ENCODE peak calls at places on chromosome 16, in seven cellular contexts. One of them, this sample, is unnamed.

GRCh38 chr16:68230956-68231355 is 5.0 kb downstream of the ESRP2 start:
- DNase-seq in omental fat pad: no peak
- DNase-seq in left lung: no peak
- DNase-seq in neural crest cell: no peak
- DNase-seq in progenitor cell of endocrine pancreas: no peak
- DNase-seq in endothelial cell: no peak
- DNase-seq in psoas muscle: no peak
- DNase-seq in this sample: no peak

GRCh38 chr16:58393138-58393504 is 850 bp downstream of the GINS3 start:
- DNase-seq in omental fat pad: no peak
- DNase-seq in left lung: no peak
- DNase-seq in neural crest cell: no peak
- DNase-seq in progenitor cell of endocrine pancreas: no peak
- DNase-seq in endothelial cell: no peak
- DNase-seq in psoas muscle: no peak
- DNase-seq in this sample: peak; percentile 26

GRCh38 chr16:73053379-73054130 is 5.6 kb upstream of the ZFHX3 start:
- DNase-seq in omental fat pad: no peak
- DNase-seq in left lung: no peak
- DNase-seq in neural crest cell: no peak
- DNase-seq in progenitor cell of endocrine pancreas: no peak
- DNase-seq in endothelial cell: no peak
- DNase-seq in psoas muscle: no peak
- DNase-seq in this sample: no peak

GRCh38 chr16:9836118-9836736 is 346.0 kb downstream of the GRIN2A start:
- DNase-seq in omental fat pad: no peak
- DNase-seq in left lung: no peak
- DNase-seq in neural crest cell: peak; percentile 57
- DNase-seq in progenitor cell of endocrine pancreas: peak; percentile 37
- DNase-seq in endothelial cell: peak; percentile 48
- DNase-seq in psoas muscle: no peak
- DNase-seq in this sample: no peak

GRCh38 chr16:23877107-23878070 is 41.6 kb downstream of the PRKCB start:
- DNase-seq in omental fat pad: no peak
- DNase-seq in left lung: no peak
- DNase-seq in neural crest cell: no peak
- DNase-seq in progenitor cell of endocrine pancreas: no peak
- DNase-seq in endothelial cell: no peak
- DNase-seq in psoas muscle: no peak
- DNase-seq in this sample: no peak

GRCh38 chr16:26594666-26595065 is 472.1 kb upstream of the C16orf82 start:
- DNase-seq in omental fat pad: no peak
- DNase-seq in left lung: no peak
- DNase-seq in neural crest cell: no peak
- DNase-seq in progenitor cell of endocrine pancreas: no peak
- DNase-seq in endothelial cell: no peak
- DNase-seq in psoas muscle: no peak
- DNase-seq in this sample: no peak

GRCh38 chr16:88063201-88063773 is 112.1 kb downstream of the BANP start:
- DNase-seq in omental fat pad: no peak
- DNase-seq in left lung: peak; percentile 70
- DNase-seq in neural crest cell: no peak
- DNase-seq in progenitor cell of endocrine pancreas: no peak
- DNase-seq in endothelial cell: no peak
- DNase-seq in psoas muscle: peak; percentile 56
- DNase-seq in this sample: no peak

GRCh38 chr16:54933281-54934150 is 2.9 kb downstream of the IRX5 start:
- DNase-seq in omental fat pad: no peak
- DNase-seq in left lung: peak; percentile 68
- DNase-seq in neural crest cell: peak; percentile 23
- DNase-seq in progenitor cell of endocrine pancreas: no peak
- DNase-seq in endothelial cell: peak; percentile 23
- DNase-seq in psoas muscle: no peak
- DNase-seq in this sample: no peak

GRCh38 chr16:19926449-19927390 is 42.1 kb upstream of the GPRC5B start:
- DNase-seq in omental fat pad: no peak
- DNase-seq in left lung: no peak
- DNase-seq in neural crest cell: no peak
- DNase-seq in progenitor cell of endocrine pancreas: no peak
- DNase-seq in endothelial cell: no peak
- DNase-seq in psoas muscle: no peak
- DNase-seq in this sample: no peak

GRCh38 chr16:57266531-57267268 is 17.8 kb downstream of the PLLP start:
- DNase-seq in omental fat pad: no peak
- DNase-seq in left lung: no peak
- DNase-seq in neural crest cell: no peak
- DNase-seq in progenitor cell of endocrine pancreas: no peak
- DNase-seq in endothelial cell: no peak
- DNase-seq in psoas muscle: no peak
- DNase-seq in this sample: no peak

GRCh38 chr16:12971216-12971615 is 69.8 kb downstream of the SHISA9 start:
- DNase-seq in omental fat pad: peak; percentile 23
- DNase-seq in left lung: no peak
- DNase-seq in neural crest cell: no peak
- DNase-seq in progenitor cell of endocrine pancreas: no peak
- DNase-seq in endothelial cell: no peak
- DNase-seq in psoas muscle: peak; percentile 16
- DNase-seq in this sample: no peak

GRCh38 chr16:2331932-2332267 is 8.6 kb downstream of the ABCA3 start:
- DNase-seq in omental fat pad: no peak
- DNase-seq in left lung: no peak
- DNase-seq in neural crest cell: no peak
- DNase-seq in progenitor cell of endocrine pancreas: no peak
- DNase-seq in endothelial cell: no peak
- DNase-seq in psoas muscle: no peak
- DNase-seq in this sample: no peak

GRCh38 chr16:17244865-17245264 is 225.9 kb downstream of the XYLT1 start:
- DNase-seq in omental fat pad: no peak
- DNase-seq in left lung: no peak
- DNase-seq in neural crest cell: no peak
- DNase-seq in progenitor cell of endocrine pancreas: no peak
- DNase-seq in endothelial cell: no peak
- DNase-seq in psoas muscle: no peak
- DNase-seq in this sample: no peak

GRCh38 chr16:71499775-71500364 is 10.7 kb upstream of the ZNF19 start:
- DNase-seq in omental fat pad: no peak
- DNase-seq in left lung: no peak
- DNase-seq in neural crest cell: peak; percentile 50
- DNase-seq in progenitor cell of endocrine pancreas: peak; percentile 24
- DNase-seq in endothelial cell: peak; percentile 64
- DNase-seq in psoas muscle: no peak
- DNase-seq in this sample: no peak

GRCh38 chr16:60651351-60651750 is 1384.9 kb downstream of the CDH8 start:
- DNase-seq in omental fat pad: no peak
- DNase-seq in left lung: no peak
- DNase-seq in neural crest cell: no peak
- DNase-seq in progenitor cell of endocrine pancreas: no peak
- DNase-seq in endothelial cell: no peak
- DNase-seq in psoas muscle: no peak
- DNase-seq in this sample: no peak

GRCh38 chr16:74480150-74481029 is 59.1 kb upstream of the CLEC18B start:
- DNase-seq in omental fat pad: no peak
- DNase-seq in left lung: no peak
- DNase-seq in neural crest cell: no peak
- DNase-seq in progenitor cell of endocrine pancreas: no peak
- DNase-seq in endothelial cell: no peak
- DNase-seq in psoas muscle: peak; percentile 24
- DNase-seq in this sample: no peak

GRCh38 chr16:16828913-16829398 is 450.0 kb downstream of the NPIPA7 start:
- DNase-seq in omental fat pad: no peak
- DNase-seq in left lung: no peak
- DNase-seq in neural crest cell: no peak
- DNase-seq in progenitor cell of endocrine pancreas: no peak
- DNase-seq in endothelial cell: no peak
- DNase-seq in psoas muscle: no peak
- DNase-seq in this sample: no peak

DNA sequence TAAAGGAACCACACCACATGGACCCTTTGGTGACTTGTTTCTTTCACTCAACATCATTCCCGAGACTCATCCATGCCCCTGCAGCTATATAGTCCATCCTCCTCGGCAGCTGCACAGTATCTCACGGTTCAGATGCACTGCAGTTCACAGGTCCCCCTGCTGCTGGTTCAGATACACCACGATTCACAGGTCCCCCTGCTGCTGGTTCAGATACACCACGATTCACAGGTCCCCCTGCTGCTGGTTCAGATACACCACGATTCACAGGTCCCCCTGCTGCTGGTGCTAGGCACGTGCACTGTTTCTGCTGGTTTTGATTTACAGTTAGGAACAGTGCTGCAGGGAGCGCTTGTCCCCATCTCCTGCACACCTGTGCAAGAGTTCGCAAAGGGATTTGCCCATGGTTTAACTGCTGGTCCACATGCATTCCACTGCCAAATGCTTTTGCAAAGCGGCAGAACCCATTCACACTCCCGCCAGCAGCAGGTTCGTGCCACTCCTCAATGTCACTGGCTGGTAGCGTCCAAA is 3.8 kb downstream of the HSDL1 start:
- DNase-seq in omental fat pad: no peak
- DNase-seq in left lung: no peak
- DNase-seq in neural crest cell: no peak
- DNase-seq in progenitor cell of endocrine pancreas: no peak
- DNase-seq in endothelial cell: no peak
- DNase-seq in psoas muscle: no peak
- DNase-seq in this sample: no peak
- TF ChIP-seq CTCF in omental fat pad: no peak
- TF ChIP-seq CTCF in left lung: no peak
- TF ChIP-seq CTCF in neural crest cell: peak; percentile 28
- TF ChIP-seq CTCF in progenitor cell of endocrine pancreas: no peak
- TF ChIP-seq CTCF in endothelial cell: no peak
- TF ChIP-seq CTCF in psoas muscle: no peak
- TF ChIP-seq CTCF in this sample: no peak

GRCh38 chr16:81449899-81450608 is 5.4 kb downstream of the CMIP start:
- DNase-seq in omental fat pad: no peak
- DNase-seq in left lung: no peak
- DNase-seq in neural crest cell: no peak
- DNase-seq in progenitor cell of endocrine pancreas: no peak
- DNase-seq in endothelial cell: no peak
- DNase-seq in psoas muscle: peak; percentile 7
- DNase-seq in this sample: no peak
- TF ChIP-seq CTCF in omental fat pad: no peak
- TF ChIP-seq CTCF in left lung: no peak
- TF ChIP-seq CTCF in neural crest cell: no peak
- TF ChIP-seq CTCF in progenitor cell of endocrine pancreas: no peak
- TF ChIP-seq CTCF in endothelial cell: no peak
- TF ChIP-seq CTCF in psoas muscle: no peak
- TF ChIP-seq CTCF in this sample: no peak

GRCh38 chr16:52532384-52532783 is 14.6 kb downstream of the TOX3 start:
- DNase-seq in omental fat pad: no peak
- DNase-seq in left lung: no peak
- DNase-seq in neural crest cell: no peak
- DNase-seq in progenitor cell of endocrine pancreas: no peak
- DNase-seq in endothelial cell: no peak
- DNase-seq in psoas muscle: no peak
- DNase-seq in this sample: no peak

GRCh38 chr16:52526429-52526828 is 20.5 kb downstream of the TOX3 start:
- DNase-seq in omental fat pad: no peak
- DNase-seq in left lung: no peak
- DNase-seq in neural crest cell: no peak
- DNase-seq in progenitor cell of endocrine pancreas: no peak
- DNase-seq in endothelial cell: no peak
- DNase-seq in psoas muscle: no peak
- DNase-seq in this sample: no peak

GRCh38 chr16:52529226-52529625 is 17.7 kb downstream of the TOX3 start:
- DNase-seq in omental fat pad: no peak
- DNase-seq in left lung: no peak
- DNase-seq in neural crest cell: no peak
- DNase-seq in progenitor cell of endocrine pancreas: no peak
- DNase-seq in endothelial cell: no peak
- DNase-seq in psoas muscle: no peak
- DNase-seq in this sample: no peak

GRCh38 chr16:52526830-52527229 is 20.1 kb downstream of the TOX3 start:
- DNase-seq in omental fat pad: no peak
- DNase-seq in left lung: no peak
- DNase-seq in neural crest cell: no peak
- DNase-seq in progenitor cell of endocrine pancreas: no peak
- DNase-seq in endothelial cell: no peak
- DNase-seq in psoas muscle: no peak
- DNase-seq in this sample: no peak

DNA sequence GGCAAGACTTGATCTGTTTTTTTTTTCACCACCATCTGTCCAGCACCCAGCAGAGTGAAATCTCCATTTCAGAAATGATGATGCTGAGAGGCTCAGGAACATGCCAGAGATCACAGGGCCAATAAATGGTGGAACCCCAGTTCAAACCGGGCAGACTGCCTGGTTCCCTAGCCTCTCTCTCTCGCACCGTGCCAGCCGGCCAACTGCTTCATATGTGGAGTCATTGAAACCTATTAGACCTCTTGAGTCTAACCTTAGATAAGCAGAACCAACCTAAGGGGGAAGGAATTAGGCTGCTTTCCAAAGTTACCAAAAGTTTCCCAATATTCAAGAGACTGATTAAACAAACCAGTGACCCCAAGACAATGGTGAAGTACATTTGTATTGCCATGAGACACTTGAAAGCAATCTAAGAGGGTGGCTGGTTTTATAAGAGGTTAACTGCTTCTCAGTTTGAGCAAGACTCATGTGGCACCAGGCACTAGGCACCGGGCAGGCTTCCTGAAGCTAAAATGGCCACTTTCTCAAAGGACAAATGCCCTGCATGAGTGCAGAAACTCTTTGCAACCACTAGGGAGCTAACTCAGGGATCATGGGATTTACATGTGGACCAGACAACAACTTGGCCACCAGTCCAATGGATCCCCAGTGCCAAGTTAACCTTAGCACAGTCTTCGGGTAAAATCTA is 18.4 kb downstream of the TOX3 start:
- DNase-seq in omental fat pad: no peak
- DNase-seq in left lung: peak; percentile 84
- DNase-seq in neural crest cell: no peak
- DNase-seq in progenitor cell of endocrine pancreas: no peak
- DNase-seq in endothelial cell: no peak
- DNase-seq in psoas muscle: no peak
- DNase-seq in this sample: no peak
- TF ChIP-seq CTCF in omental fat pad: no peak
- TF ChIP-seq CTCF in left lung: no peak
- TF ChIP-seq CTCF in neural crest cell: peak; percentile 33
- TF ChIP-seq CTCF in progenitor cell of endocrine pancreas: peak; percentile 26
- TF ChIP-seq CTCF in endothelial cell: peak; percentile 29
- TF ChIP-seq CTCF in psoas muscle: no peak
- TF ChIP-seq CTCF in this sample: no peak

GRCh38 chr16:86984975-86985655 is 332.1 kb downstream of the C16orf95 start:
- DNase-seq in omental fat pad: no peak
- DNase-seq in left lung: no peak
- DNase-seq in neural crest cell: no peak
- DNase-seq in progenitor cell of endocrine pancreas: no peak
- DNase-seq in endothelial cell: no peak
- DNase-seq in psoas muscle: no peak
- DNase-seq in this sample: no peak

GRCh38 chr16:86986809-86987487 is 330.2 kb downstream of the C16orf95 start:
- DNase-seq in omental fat pad: no peak
- DNase-seq in left lung: no peak
- DNase-seq in neural crest cell: no peak
- DNase-seq in progenitor cell of endocrine pancreas: no peak
- DNase-seq in endothelial cell: no peak
- DNase-seq in psoas muscle: no peak
- DNase-seq in this sample: no peak

GRCh38 chr16:86984286-86984685 is 332.9 kb downstream of the C16orf95 start:
- DNase-seq in omental fat pad: no peak
- DNase-seq in left lung: no peak
- DNase-seq in neural crest cell: no peak
- DNase-seq in progenitor cell of endocrine pancreas: no peak
- DNase-seq in endothelial cell: no peak
- DNase-seq in psoas muscle: no peak
- DNase-seq in this sample: no peak

GRCh38 chr16:86985656-86986030 is 331.5 kb downstream of the C16orf95 start:
- DNase-seq in omental fat pad: no peak
- DNase-seq in left lung: no peak
- DNase-seq in neural crest cell: no peak
- DNase-seq in progenitor cell of endocrine pancreas: no peak
- DNase-seq in endothelial cell: no peak
- DNase-seq in psoas muscle: no peak
- DNase-seq in this sample: no peak

GRCh38 chr16:86986136-86986535 is 331.1 kb downstream of the C16orf95 start:
- DNase-seq in omental fat pad: no peak
- DNase-seq in left lung: no peak
- DNase-seq in neural crest cell: no peak
- DNase-seq in progenitor cell of endocrine pancreas: no peak
- DNase-seq in endothelial cell: no peak
- DNase-seq in psoas muscle: no peak
- DNase-seq in this sample: no peak
- TF ChIP-seq CTCF in omental fat pad: no peak
- TF ChIP-seq CTCF in left lung: no peak
- TF ChIP-seq CTCF in neural crest cell: peak; percentile 26
- TF ChIP-seq CTCF in progenitor cell of endocrine pancreas: peak; percentile 16
- TF ChIP-seq CTCF in endothelial cell: peak; percentile 37
- TF ChIP-seq CTCF in psoas muscle: no peak
- TF ChIP-seq CTCF in this sample: no peak

This sample was measured in D721Med.